ENCODE peak calls at places on chromosomes 6 and 20, in ten cellular contexts. One of them, this sample, is unnamed.

GRCh38 chr6:126546771-126547170 is 206.9 kb downstream of the CENPW start:
- DNase-seq in psoas muscle: no peak
- DNase-seq in uterus: no peak
- DNase-seq in type B pancreatic cell: no peak
- DNase-seq in fibroblast of the aortic adventitia: peak; percentile 33
- DNase-seq in astrocyte of the spinal cord: no peak
- DNase-seq in CD8-positive, alpha-beta T cell: no peak
- DNase-seq in heart right ventricle: no peak
- DNase-seq in HFF-Myc: no peak
- DNase-seq in IMR-90: peak; percentile 0
- DNase-seq in this sample: no peak

GRCh38 chr6:130945401-130945919 is 117.6 kb downstream of the EPB41L2 start:
- DNase-seq in psoas muscle: no peak
- DNase-seq in uterus: no peak
- DNase-seq in type B pancreatic cell: no peak
- DNase-seq in fibroblast of the aortic adventitia: peak; percentile 88
- DNase-seq in astrocyte of the spinal cord: peak; percentile 55
- DNase-seq in CD8-positive, alpha-beta T cell: no peak
- DNase-seq in heart right ventricle: no peak
- DNase-seq in HFF-Myc: no peak
- DNase-seq in IMR-90: peak; percentile 33
- DNase-seq in this sample: no peak

GRCh38 chr6:42907336-42907735 is 8.5 kb upstream of the PTCRA start:
- DNase-seq in psoas muscle: no peak
- DNase-seq in uterus: peak; percentile 80
- DNase-seq in type B pancreatic cell: no peak
- DNase-seq in fibroblast of the aortic adventitia: peak; percentile 25
- DNase-seq in astrocyte of the spinal cord: no peak
- DNase-seq in CD8-positive, alpha-beta T cell: no peak
- DNase-seq in heart right ventricle: no peak
- DNase-seq in HFF-Myc: no peak
- DNase-seq in IMR-90: no peak
- DNase-seq in this sample: no peak

GRCh38 chr20:21325296-21325695 is 22.2 kb downstream of the XRN2 start:
- DNase-seq in psoas muscle: no peak
- DNase-seq in uterus: no peak
- DNase-seq in type B pancreatic cell: no peak
- DNase-seq in fibroblast of the aortic adventitia: peak; percentile 49
- DNase-seq in astrocyte of the spinal cord: no peak
- DNase-seq in CD8-positive, alpha-beta T cell: no peak
- DNase-seq in heart right ventricle: no peak
- DNase-seq in HFF-Myc: no peak
- DNase-seq in IMR-90: peak; percentile 34
- DNase-seq in this sample: no peak

GRCh38 chr6:166277021-166277420 is 31.2 kb downstream of the PRR18 start:
- DNase-seq in psoas muscle: no peak
- DNase-seq in uterus: no peak
- DNase-seq in type B pancreatic cell: no peak
- DNase-seq in fibroblast of the aortic adventitia: peak; percentile 55
- DNase-seq in astrocyte of the spinal cord: peak; percentile 55
- DNase-seq in CD8-positive, alpha-beta T cell: no peak
- DNase-seq in heart right ventricle: no peak
- DNase-seq in HFF-Myc: no peak
- DNase-seq in IMR-90: no peak
- DNase-seq in this sample: no peak

GRCh38 chr6:20454201-20454824 is 52.6 kb downstream of the E2F3 start:
- DNase-seq in psoas muscle: no peak
- DNase-seq in uterus: no peak
- DNase-seq in type B pancreatic cell: no peak
- DNase-seq in fibroblast of the aortic adventitia: no peak
- DNase-seq in astrocyte of the spinal cord: no peak
- DNase-seq in CD8-positive, alpha-beta T cell: peak; percentile 30
- DNase-seq in heart right ventricle: no peak
- DNase-seq in HFF-Myc: no peak
- DNase-seq in IMR-90: no peak
- DNase-seq in this sample: no peak

GRCh38 chr6:158033751-158034702 is 52.4 kb downstream of the SYNJ2 start:
- DNase-seq in psoas muscle: no peak
- DNase-seq in uterus: no peak
- DNase-seq in type B pancreatic cell: no peak
- DNase-seq in fibroblast of the aortic adventitia: peak; percentile 61
- DNase-seq in astrocyte of the spinal cord: no peak
- DNase-seq in CD8-positive, alpha-beta T cell: no peak
- DNase-seq in heart right ventricle: no peak
- DNase-seq in HFF-Myc: no peak
- DNase-seq in IMR-90: no peak
- DNase-seq in this sample: no peak

GRCh38 chr6:120826253-120826652 is 508.0 kb downstream of the TBC1D32 start:
- DNase-seq in psoas muscle: no peak
- DNase-seq in uterus: no peak
- DNase-seq in type B pancreatic cell: no peak
- DNase-seq in fibroblast of the aortic adventitia: no peak
- DNase-seq in astrocyte of the spinal cord: peak; percentile 17
- DNase-seq in CD8-positive, alpha-beta T cell: no peak
- DNase-seq in heart right ventricle: no peak
- DNase-seq in HFF-Myc: no peak
- DNase-seq in IMR-90: no peak
- DNase-seq in this sample: no peak

GRCh38 chr20:51752343-51752951 is 15.7 kb downstream of the ATP9A start:
- DNase-seq in psoas muscle: no peak
- DNase-seq in uterus: no peak
- DNase-seq in type B pancreatic cell: no peak
- DNase-seq in fibroblast of the aortic adventitia: peak; percentile 93
- DNase-seq in astrocyte of the spinal cord: peak; percentile 87
- DNase-seq in CD8-positive, alpha-beta T cell: no peak
- DNase-seq in heart right ventricle: no peak
- DNase-seq in HFF-Myc: peak; percentile 77
- DNase-seq in IMR-90: peak; percentile 93
- DNase-seq in this sample: peak; percentile 93

GRCh38 chr6:81613606-81614005 is 138.9 kb downstream of the TENT5A start:
- DNase-seq in psoas muscle: no peak
- DNase-seq in uterus: no peak
- DNase-seq in type B pancreatic cell: no peak
- DNase-seq in fibroblast of the aortic adventitia: peak; percentile 65
- DNase-seq in astrocyte of the spinal cord: peak; percentile 56
- DNase-seq in CD8-positive, alpha-beta T cell: no peak
- DNase-seq in heart right ventricle: no peak
- DNase-seq in HFF-Myc: peak; percentile 49
- DNase-seq in IMR-90: peak; percentile 88
- DNase-seq in this sample: peak; percentile 58

GRCh38 chr6:22010102-22010501 is 286.7 kb downstream of the PRL start:
- DNase-seq in psoas muscle: no peak
- DNase-seq in uterus: no peak
- DNase-seq in type B pancreatic cell: no peak
- DNase-seq in fibroblast of the aortic adventitia: no peak
- DNase-seq in astrocyte of the spinal cord: no peak
- DNase-seq in CD8-positive, alpha-beta T cell: no peak
- DNase-seq in heart right ventricle: no peak
- DNase-seq in HFF-Myc: no peak
- DNase-seq in IMR-90: no peak
- DNase-seq in this sample: no peak

GRCh38 chr20:64237316-64237715 is 18.2 kb upstream of the PCMTD2 start:
- DNase-seq in psoas muscle: no peak
- DNase-seq in uterus: no peak
- DNase-seq in type B pancreatic cell: no peak
- DNase-seq in fibroblast of the aortic adventitia: no peak
- DNase-seq in astrocyte of the spinal cord: no peak
- DNase-seq in CD8-positive, alpha-beta T cell: no peak
- DNase-seq in heart right ventricle: no peak
- DNase-seq in HFF-Myc: no peak
- DNase-seq in IMR-90: no peak
- DNase-seq in this sample: no peak

GRCh38 chr6:110509617-110510231 is 33.3 kb upstream of the SLC22A16 start:
- DNase-seq in psoas muscle: no peak
- DNase-seq in uterus: no peak
- DNase-seq in type B pancreatic cell: no peak
- DNase-seq in fibroblast of the aortic adventitia: peak; percentile 78
- DNase-seq in astrocyte of the spinal cord: peak; percentile 94
- DNase-seq in CD8-positive, alpha-beta T cell: no peak
- DNase-seq in heart right ventricle: no peak
- DNase-seq in HFF-Myc: peak; percentile 49
- DNase-seq in IMR-90: peak; percentile 89
- DNase-seq in this sample: peak; percentile 97

GRCh38 chr20:63686094-63686491 is 10.4 kb upstream of the TNFRSF6B start:
- DNase-seq in psoas muscle: no peak
- DNase-seq in uterus: no peak
- DNase-seq in type B pancreatic cell: no peak
- DNase-seq in fibroblast of the aortic adventitia: no peak
- DNase-seq in astrocyte of the spinal cord: no peak
- DNase-seq in CD8-positive, alpha-beta T cell: no peak
- DNase-seq in heart right ventricle: no peak
- DNase-seq in HFF-Myc: no peak
- DNase-seq in IMR-90: no peak
- DNase-seq in this sample: no peak

GRCh38 chr6:143744593-143745151 is 66.9 kb downstream of the PHACTR2 start:
- DNase-seq in psoas muscle: no peak
- DNase-seq in uterus: no peak
- DNase-seq in type B pancreatic cell: no peak
- DNase-seq in fibroblast of the aortic adventitia: no peak
- DNase-seq in astrocyte of the spinal cord: no peak
- DNase-seq in CD8-positive, alpha-beta T cell: no peak
- DNase-seq in heart right ventricle: no peak
- DNase-seq in HFF-Myc: no peak
- DNase-seq in IMR-90: peak; percentile 18
- DNase-seq in this sample: no peak

DNA sequence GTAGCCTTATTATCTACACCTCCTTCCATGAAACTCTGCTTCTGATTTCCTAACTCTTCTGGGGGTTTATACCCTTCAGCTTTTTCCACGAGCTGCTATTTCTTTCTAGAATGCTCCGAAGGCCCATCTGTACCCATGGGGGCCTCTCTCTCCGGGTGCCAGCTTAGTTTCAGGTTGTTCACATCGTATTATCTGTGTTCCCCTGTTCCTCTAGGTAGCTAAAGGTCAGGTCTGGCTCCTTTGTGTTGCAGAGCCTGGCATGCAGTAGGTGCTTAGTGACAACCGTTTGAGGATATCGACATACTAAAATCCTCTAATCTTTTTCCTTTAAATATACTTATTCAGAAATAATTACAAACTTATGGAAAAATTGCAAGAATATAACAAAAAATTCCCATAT is 73.0 kb downstream of the UST start:
- DNase-seq in psoas muscle: no peak
- DNase-seq in uterus: no peak
- DNase-seq in type B pancreatic cell: no peak
- DNase-seq in fibroblast of the aortic adventitia: no peak
- DNase-seq in astrocyte of the spinal cord: no peak
- DNase-seq in CD8-positive, alpha-beta T cell: no peak
- DNase-seq in heart right ventricle: no peak
- DNase-seq in HFF-Myc: no peak
- DNase-seq in IMR-90: no peak
- DNase-seq in this sample: no peak
- TF ChIP-seq CTCF in psoas muscle: no peak
- TF ChIP-seq CTCF in uterus: no peak
- TF ChIP-seq CTCF in type B pancreatic cell: no peak
- TF ChIP-seq CTCF in fibroblast of the aortic adventitia: no peak
- TF ChIP-seq CTCF in astrocyte of the spinal cord: no peak
- TF ChIP-seq CTCF in CD8-positive, alpha-beta T cell: no peak
- TF ChIP-seq CTCF in heart right ventricle: no peak
- TF ChIP-seq CTCF in HFF-Myc: no peak
- TF ChIP-seq CTCF in IMR-90: no peak
- TF ChIP-seq CTCF in this sample: no peak

DNA sequence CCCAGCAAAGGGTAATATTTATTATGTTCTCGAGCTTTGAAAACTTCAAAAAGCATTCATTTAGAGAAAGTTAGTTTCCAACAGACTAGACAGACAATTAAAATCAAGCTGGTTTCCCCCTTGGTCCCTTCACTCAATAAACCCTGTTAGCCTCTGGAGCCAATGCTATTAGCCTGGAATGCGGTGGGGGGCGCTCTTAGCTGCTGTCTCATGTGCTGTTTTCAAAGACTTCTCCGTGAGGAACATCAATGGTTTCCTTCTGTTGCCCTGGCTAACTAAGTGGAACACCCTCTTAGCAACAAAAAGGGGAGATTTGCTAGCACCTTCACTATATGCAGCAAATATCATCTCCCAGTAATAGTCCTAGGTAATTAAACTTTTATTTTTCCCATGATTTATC is 86.4 kb downstream of the LY86 start:
- DNase-seq in psoas muscle: no peak
- DNase-seq in uterus: no peak
- DNase-seq in type B pancreatic cell: no peak
- DNase-seq in fibroblast of the aortic adventitia: no peak
- DNase-seq in astrocyte of the spinal cord: no peak
- DNase-seq in CD8-positive, alpha-beta T cell: no peak
- DNase-seq in heart right ventricle: no peak
- DNase-seq in HFF-Myc: no peak
- DNase-seq in IMR-90: no peak
- DNase-seq in this sample: no peak
- TF ChIP-seq CTCF in psoas muscle: no peak
- TF ChIP-seq CTCF in uterus: no peak
- TF ChIP-seq CTCF in type B pancreatic cell: peak; percentile 50
- TF ChIP-seq CTCF in fibroblast of the aortic adventitia: peak; percentile 39
- TF ChIP-seq CTCF in astrocyte of the spinal cord: peak; percentile 47
- TF ChIP-seq CTCF in CD8-positive, alpha-beta T cell: no peak
- TF ChIP-seq CTCF in heart right ventricle: no peak
- TF ChIP-seq CTCF in HFF-Myc: peak; percentile 52
- TF ChIP-seq CTCF in IMR-90: peak; percentile 20
- TF ChIP-seq CTCF in this sample: peak; percentile 62

GRCh38 chr20:2402271-2402980 is 21.7 kb downstream of the TGM6 start:
- DNase-seq in psoas muscle: no peak
- DNase-seq in uterus: no peak
- DNase-seq in type B pancreatic cell: no peak
- DNase-seq in fibroblast of the aortic adventitia: peak; percentile 66
- DNase-seq in astrocyte of the spinal cord: peak; percentile 43
- DNase-seq in CD8-positive, alpha-beta T cell: no peak
- DNase-seq in heart right ventricle: no peak
- DNase-seq in HFF-Myc: peak; percentile 22
- DNase-seq in IMR-90: peak; percentile 51
- DNase-seq in this sample: peak; percentile 68
- TF ChIP-seq CTCF in psoas muscle: no peak
- TF ChIP-seq CTCF in uterus: no peak
- TF ChIP-seq CTCF in type B pancreatic cell: peak; percentile 59
- TF ChIP-seq CTCF in fibroblast of the aortic adventitia: peak; percentile 47
- TF ChIP-seq CTCF in astrocyte of the spinal cord: peak; percentile 47
- TF ChIP-seq CTCF in CD8-positive, alpha-beta T cell: no peak
- TF ChIP-seq CTCF in heart right ventricle: peak; percentile 8
- TF ChIP-seq CTCF in HFF-Myc: peak; percentile 44
- TF ChIP-seq CTCF in IMR-90: peak; percentile 44
- TF ChIP-seq CTCF in this sample: peak; percentile 83

GRCh38 chr6:111591901-111592461 is 13.7 kb downstream of the TRAF3IP2 start:
- DNase-seq in psoas muscle: no peak
- DNase-seq in uterus: no peak
- DNase-seq in type B pancreatic cell: no peak
- DNase-seq in fibroblast of the aortic adventitia: peak; percentile 88
- DNase-seq in astrocyte of the spinal cord: no peak
- DNase-seq in CD8-positive, alpha-beta T cell: no peak
- DNase-seq in heart right ventricle: no peak
- DNase-seq in HFF-Myc: no peak
- DNase-seq in IMR-90: no peak
- DNase-seq in this sample: peak; percentile 79
- TF ChIP-seq CTCF in psoas muscle: no peak
- TF ChIP-seq CTCF in uterus: no peak
- TF ChIP-seq CTCF in type B pancreatic cell: no peak
- TF ChIP-seq CTCF in fibroblast of the aortic adventitia: no peak
- TF ChIP-seq CTCF in astrocyte of the spinal cord: no peak
- TF ChIP-seq CTCF in CD8-positive, alpha-beta T cell: no peak
- TF ChIP-seq CTCF in heart right ventricle: no peak
- TF ChIP-seq CTCF in HFF-Myc: no peak
- TF ChIP-seq CTCF in IMR-90: no peak
- TF ChIP-seq CTCF in this sample: no peak

This sample was measured in HFFc6.